ENCODE peak calls at places on chromosomes 11 and 22, in four cellular contexts. H is neuronal stem cell, G is mesenchymal stem cell, J is H1. N is an unnamed sample.

GRCh38 chr11:86722041-86722440 is 49.6 kb upstream of the ME3 start:
- DNase-seq in H (no peak), J (no peak), G (peak), N (no peak)

GRCh38 chr11:44033411-44033850 is 14.3 kb upstream of the ACCSL start:
- DNase-seq in H (no peak), G (no peak), J (no peak), N (no peak)

GRCh38 chr11:65849771-65850216 is 8.2 kb downstream of the CFL1 start:
- DNase-seq in G (no peak), H (no peak), J (no peak), N (no peak)

GRCh38 chr11:43765194-43765593 is 84.7 kb downstream of the HSD17B12 start:
- DNase-seq in H (no peak), J (no peak), G (no peak), N (no peak)

GRCh38 chr11:47251751-47252150 is 3.1 kb upstream of the ACP2 start:
- DNase-seq in H (no peak), J (no peak), G (no peak), N (no peak)

GRCh38 chr11:123378096-123378495 is 52.0 kb upstream of the GRAMD1B start:
- DNase-seq in J (no peak), G (no peak), H (no peak), N (peak)

GRCh38 chr11:68164437-68164836 is 43.2 kb upstream of the CHKA start:
- DNase-seq in J (no peak), H (no peak), G (peak), N (no peak)

GRCh38 chr11:15327786-15328231 is 213.1 kb downstream of the INSC start:
- DNase-seq in H (peak), G (peak), J (peak), N (peak)

DNA sequence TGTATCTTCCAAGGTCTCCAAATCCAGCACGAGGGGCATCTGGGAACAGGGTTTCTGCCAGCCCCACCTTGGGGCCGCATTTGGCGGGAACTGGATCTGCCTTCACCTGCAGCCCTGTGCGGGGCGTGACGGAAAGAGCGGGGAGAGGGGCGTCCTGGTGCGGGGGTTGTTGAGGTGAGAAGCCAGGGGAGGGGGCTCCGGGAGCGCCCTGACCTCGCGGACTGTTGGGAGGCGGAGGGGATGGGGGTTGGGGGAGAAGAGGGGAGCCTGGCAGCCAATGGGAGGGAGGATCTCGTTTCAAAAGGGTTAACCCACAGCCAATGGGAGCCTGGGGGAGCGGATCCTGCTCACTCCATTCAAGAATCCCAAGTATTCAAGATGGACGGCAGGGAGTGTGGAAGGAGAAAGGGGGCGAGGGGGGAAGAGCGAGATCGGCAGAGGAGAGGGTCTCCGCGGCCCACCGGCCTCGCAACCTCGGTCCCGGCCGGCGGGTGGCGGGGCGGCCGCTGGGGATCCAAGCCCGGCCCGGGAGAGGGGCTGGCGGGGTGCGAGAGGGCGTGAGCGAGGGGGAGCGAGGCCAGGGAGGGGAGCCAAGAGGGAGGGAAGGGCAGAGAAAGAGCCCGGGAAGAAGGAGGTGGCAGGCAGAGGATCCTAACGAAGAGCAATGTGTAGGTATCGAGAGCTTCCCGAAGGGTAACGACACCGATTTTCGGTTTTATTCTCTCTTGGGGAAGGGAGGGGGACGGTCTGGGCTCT is 11.5 kb downstream of the YPEL4 start:
- DNase-seq in G (peak), H (peak), J (peak), N (peak)
- H2BK12ac ChIP-seq in G (peak), H (no peak), J (peak), N (peak)

GRCh38 chr11:6681505-6681904 is 1.6 kb downstream of the MRPL17 start:
- DNase-seq in G (peak), J (no peak), H (no peak), N (no peak)
- H3K4me3 ChIP-seq in G (no peak), J (no peak), H (no peak), N (no peak)

DNA sequence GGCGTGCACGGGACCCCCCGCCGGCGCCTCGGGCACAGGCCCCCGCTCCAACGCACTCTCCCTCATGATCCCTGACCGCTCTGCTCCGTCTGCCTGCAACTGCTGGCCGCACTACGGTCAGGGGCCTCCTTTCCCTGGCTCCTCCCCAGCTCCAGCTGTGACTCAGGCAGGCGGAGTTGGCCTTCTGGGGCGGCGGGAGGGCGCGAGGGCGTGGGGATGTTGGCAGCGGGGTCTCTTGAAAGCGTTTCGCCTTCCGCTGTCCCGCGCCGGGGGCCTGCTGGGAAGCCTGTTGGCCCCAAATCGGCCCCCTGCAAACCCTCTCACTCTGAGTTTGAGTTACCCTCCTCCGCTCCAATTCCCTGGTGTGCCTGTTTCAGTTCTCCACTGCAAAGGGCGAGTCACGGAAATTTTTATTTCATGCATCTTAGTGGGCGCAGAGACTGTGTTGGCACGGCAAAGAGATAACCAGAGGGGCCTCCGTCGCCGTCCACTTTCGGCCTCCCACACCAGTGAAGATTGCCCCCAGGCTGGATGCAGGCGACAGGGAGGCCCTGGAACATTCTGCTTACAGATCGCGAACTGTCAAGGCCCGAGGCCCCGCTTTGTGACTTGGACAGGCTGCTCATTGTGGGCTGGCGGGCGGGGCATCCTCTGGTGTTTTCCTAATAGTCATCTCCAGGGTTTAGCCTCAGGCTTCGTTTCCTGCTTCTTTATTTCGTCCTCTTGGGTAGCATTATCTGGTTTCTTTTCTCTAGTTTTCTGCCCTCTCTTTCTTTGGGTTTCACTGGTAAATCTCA is at the start of gene CAVIN3:
- DNase-seq in G (peak), H (peak), J (no peak), N (peak)
- H2BK12ac ChIP-seq in G (peak), H (peak), J (peak), N (peak)

GRCh38 chr11:74953448-74953847 is 4.4 kb downstream of the SPCS2 start:
- DNase-seq in J (no peak), G (no peak), H (no peak), N (no peak)

GRCh38 chr11:74954199-74954598 is 5.1 kb downstream of the SPCS2 start:
- DNase-seq in G (no peak), H (no peak), J (no peak), N (no peak)

GRCh38 chr11:74951241-74951640 is 2.2 kb downstream of the SPCS2 start:
- DNase-seq in J (no peak), G (no peak), H (no peak), N (no peak)

GRCh38 chr11:74950374-74950969 is 1.4 kb downstream of the SPCS2 start:
- DNase-seq in J (no peak), H (no peak), G (no peak), N (no peak)

GRCh38 chr11:74952752-74953151 is 3.7 kb downstream of the SPCS2 start:
- DNase-seq in H (no peak), G (no peak), J (no peak), N (no peak)
- H3K4me3 ChIP-seq in H (no peak), G (no peak), J (no peak), N (no peak)

GRCh38 chr11:125441648-125442410 is 54.2 kb downstream of the FEZ1 start:
- DNase-seq in J (no peak), H (no peak), G (no peak), N (no peak)
- H2BK12ac ChIP-seq in J (peak), H (no peak), G (no peak), N (no peak)

GRCh38 chr22:40432625-40433024 is 62.2 kb downstream of the SGSM3 start:
- DNase-seq in G (no peak), H (no peak), J (no peak), N (no peak)

GRCh38 chr22:40436460-40437431 is 66.4 kb downstream of the SGSM3 start:
- DNase-seq in H (peak), G (peak), J (no peak), N (no peak)

GRCh38 chr22:40432167-40432566 is 61.8 kb downstream of the SGSM3 start:
- DNase-seq in J (no peak), H (no peak), G (no peak), N (no peak)

GRCh38 chr22:40434745-40435144 is 64.4 kb downstream of the SGSM3 start:
- DNase-seq in H (no peak), J (no peak), G (no peak), N (no peak)

GRCh38 chr22:40434101-40434500 is 63.7 kb downstream of the SGSM3 start:
- DNase-seq in J (no peak), G (peak), H (no peak), N (no peak)
- H3K4me3 ChIP-seq in J (no peak), G (no peak), H (no peak), N (no peak)

DNA sequence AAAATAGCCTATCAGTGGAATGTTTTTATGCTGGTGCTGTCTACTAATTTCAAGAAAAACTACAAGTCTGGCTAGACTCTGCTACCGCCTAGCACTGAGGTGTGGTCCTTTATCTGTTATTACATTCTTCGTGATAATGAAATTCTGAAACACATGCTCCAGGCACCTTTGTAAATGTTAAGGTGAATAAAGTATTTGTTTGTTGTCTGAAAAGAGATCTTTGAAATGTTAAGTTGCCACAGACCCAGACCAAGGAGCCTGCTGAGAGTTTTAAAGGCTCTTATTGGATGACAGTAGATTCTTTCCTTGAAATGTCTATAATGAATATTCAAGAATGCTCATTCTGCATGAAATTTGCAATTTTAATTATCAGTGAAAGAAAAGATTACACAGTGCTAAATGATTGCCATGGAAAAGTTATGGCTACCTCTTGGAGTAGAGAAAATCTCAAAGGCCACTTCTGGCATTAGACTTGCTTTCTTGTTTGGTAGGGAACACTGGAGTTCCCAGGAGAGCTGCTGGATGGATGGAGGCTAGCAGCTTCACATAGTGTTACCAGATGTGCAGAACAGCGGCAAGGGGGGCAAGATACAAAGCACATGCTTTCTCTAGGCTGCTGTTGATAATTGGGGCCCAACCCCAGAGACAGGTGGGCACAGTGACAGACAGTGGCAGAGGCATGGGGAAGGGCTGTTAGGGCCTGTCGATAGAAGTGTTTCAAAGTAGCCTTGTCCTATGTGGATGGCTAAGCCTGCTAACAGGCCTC is 95.1 kb downstream of the DBX1 start:
- DNase-seq in J (no peak), H (no peak), G (no peak), N (peak)
- H2BK12ac ChIP-seq in J (peak), H (no peak), G (no peak), N (no peak)

N was measured in trophoblast cell.